ENCODE peak calls at places on chromosomes 2 and 18, in seven cellular contexts. M is CD8-positive, alpha-beta T cell; Q is heart right ventricle; J is neural progenitor cell; F is tibial artery; E is uterus; U is pancreas. K is an unnamed sample. For H3K4me1, the result is how much of the 10 kb centered on the place peaks cover.

GRCh38 chr2:229445501-229446294 is 174.6 kb upstream of the PID1 start:
- DNase-seq in F (peak), E (peak), J (no peak), M (no peak), Q (peak), U (no peak), K (no peak)

GRCh38 chr18:24190590-24190989 is 51.7 kb downstream of the CABYR start:
- DNase-seq in E (no peak), Q (no peak), J (no peak), U (no peak), M (no peak), F (no peak), K (no peak)

GRCh38 chr18:21897811-21898210 is 157.2 kb downstream of the MIB1 start:
- DNase-seq in E (no peak), Q (peak), F (peak), J (peak), U (peak), M (no peak), K (no peak)

GRCh38 chr2:55585451-55586079 is 31.9 kb downstream of the PPP4R3B start:
- DNase-seq in U (no peak), E (no peak), F (no peak), J (no peak), Q (no peak), M (no peak), K (no peak)

GRCh38 chr2:188902906-188903305 is 71.3 kb upstream of the COL3A1 start:
- DNase-seq in F (no peak), Q (no peak), M (no peak), J (no peak), U (no peak), E (no peak), K (no peak)

GRCh38 chr2:127584516-127585033 is 49.1 kb downstream of the MYO7B start:
- DNase-seq in U (no peak), M (no peak), E (no peak), Q (no peak), J (no peak), F (no peak), K (no peak)

GRCh38 chr2:102449370-102449974 is 23.6 kb upstream of the SLC9A4 start:
- DNase-seq in F (no peak), U (peak), M (peak), J (peak), E (peak), Q (peak), K (no peak)

GRCh38 chr18:55500316-55501086 is 87.5 kb downstream of the TCF4 start:
- DNase-seq in U (no peak), E (no peak), M (no peak), Q (no peak), F (no peak), J (no peak), K (no peak)

GRCh38 chr2:182581196-182581935 is 134.7 kb upstream of the DNAJC10 start:
- DNase-seq in U (no peak), J (no peak), F (no peak), M (no peak), E (no peak), Q (no peak), K (no peak)

GRCh38 chr18:59846814-59847490 is 52.8 kb upstream of the PMAIP1 start:
- DNase-seq in Q (no peak), J (no peak), M (no peak), F (no peak), U (no peak), E (no peak), K (no peak)

GRCh38 chr18:80239830-80240229 is 7.5 kb downstream of the PARD6G start:
- DNase-seq in M (no peak), U (peak), J (no peak), E (no peak), Q (no peak), F (no peak), K (no peak)

GRCh38 chr2:191155608-191156071 is 4.8 kb upstream of the STAT4 start:
- DNase-seq in Q (no peak), U (no peak), E (no peak), J (no peak), F (no peak), M (no peak), K (no peak)

GRCh38 chr2:58992062-58992736 is 751.1 kb upstream of the FANCL start:
- DNase-seq in F (no peak), J (no peak), U (no peak), Q (no peak), M (no peak), E (no peak), K (no peak)

GRCh38 chr2:220695397-220696279 is 876.5 kb downstream of the EPHA4 start:
- DNase-seq in U (no peak), M (no peak), Q (no peak), E (no peak), F (no peak), J (no peak), K (no peak)

GRCh38 chr2:41061371-41061770 is 609.5 kb upstream of the SLC8A1 start:
- DNase-seq in Q (no peak), J (no peak), U (no peak), F (no peak), E (no peak), M (no peak), K (no peak)

GRCh38 chr2:182715121-182715895 is 749 bp upstream of the DNAJC10 start:
- DNase-seq in U (no peak), F (no peak), Q (no peak), M (no peak), E (no peak), J (no peak), K (no peak)

GRCh38 chr2:62224976-62225375 is 29.1 kb downstream of the B3GNT2 start:
- DNase-seq in M (no peak), Q (no peak), J (no peak), F (no peak), U (no peak), E (no peak), K (no peak)

GRCh38 chr2:196987654-196988364 is 61.3 kb upstream of the PGAP1 start:
- DNase-seq in Q (peak), F (no peak), E (peak), U (peak), J (peak), M (no peak), K (no peak)

GRCh38 chr18:61765097-61765496 is 127.7 kb downstream of the RNF152 start:
- DNase-seq in Q (no peak), E (peak), M (no peak), J (peak), F (no peak), U (no peak), K (no peak)

GRCh38 chr2:210399440-210400041 is 77.0 kb downstream of the LANCL1 start:
- DNase-seq in U (no peak), J (no peak), E (no peak), M (no peak), Q (no peak), F (no peak), K (no peak)

GRCh38 chr18:23356915-23357421 is 96.1 kb upstream of the RIOK3 start:
- DNase-seq in E (no peak), M (no peak), F (no peak), J (no peak), U (no peak), Q (no peak), K (no peak)

GRCh38 chr2:114201781-114202180 is 240.7 kb upstream of the DPP10 start:
- DNase-seq in U (no peak), E (no peak), F (no peak), J (no peak), Q (no peak), M (no peak), K (no peak)

GRCh38 chr2:213152065-213152794 is 818 bp upstream of the IKZF2 start:
- DNase-seq in M (no peak), J (peak), E (peak), F (peak), Q (peak), U (peak), K (peak)

GRCh38 chr2:109320195-109320935 is 191.4 kb downstream of the SH3RF3 start:
- DNase-seq in F (no peak), M (no peak), E (no peak), J (no peak), U (no peak), Q (no peak), K (no peak)

GRCh38 chr2:82636411-82637020 is 1822.6 kb downstream of the SUCLG1 start:
- DNase-seq in F (no peak), E (no peak), M (no peak), J (no peak), U (no peak), Q (no peak), K (no peak)

GRCh38 chr2:165382362-165382761 is 87.1 kb upstream of the CSRNP3 start:
- DNase-seq in J (no peak), M (no peak), F (no peak), Q (no peak), E (no peak), U (no peak), K (no peak)

GRCh38 chr2:46294185-46294836 is 2.9 kb upstream of the EPAS1 start:
- DNase-seq in J (peak), M (no peak), F (no peak), E (no peak), Q (no peak), U (no peak), K (no peak)

GRCh38 chr2:1306029-1306686 is 107.1 kb upstream of the TPO start:
- DNase-seq in U (no peak), E (no peak), Q (no peak), F (no peak), M (no peak), J (peak), K (no peak)

GRCh38 chr2:14303366-14304115 is 329.0 kb upstream of the LRATD1 start:
- DNase-seq in J (no peak), E (no peak), Q (no peak), F (no peak), U (no peak), M (no peak), K (no peak)

GRCh38 chr2:27362678-27363420 is 6.3 kb upstream of the GTF3C2 start:
- DNase-seq in M (no peak), Q (no peak), U (no peak), F (no peak), E (no peak), J (no peak), K (no peak)

GRCh38 chr18:52343138-52343537 is 3.1 kb downstream of the DCC start:
- DNase-seq in F (no peak), M (no peak), U (no peak), Q (no peak), J (peak), E (no peak), K (no peak)

DNA sequence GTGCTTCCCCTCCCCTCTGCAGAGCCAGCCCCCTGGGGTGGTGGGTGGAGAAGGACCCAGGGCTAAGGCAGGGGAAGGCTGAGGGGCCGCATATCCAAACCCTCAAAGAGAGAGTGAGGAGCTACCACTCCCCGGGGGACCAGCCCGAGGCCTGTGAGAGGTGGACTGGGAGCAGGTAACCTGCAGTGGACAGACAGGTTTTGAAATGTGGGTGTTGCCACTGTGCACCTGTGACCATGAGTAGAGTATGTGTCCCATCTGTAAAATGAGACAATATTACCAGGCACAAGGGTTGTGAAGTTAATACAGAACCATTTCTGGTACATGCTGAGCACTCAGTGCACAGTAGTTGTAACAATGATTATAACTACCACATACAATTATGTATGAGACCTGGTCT is 51.2 kb upstream of the POMC start:
- DNase-seq in M (no peak), F (no peak), Q (no peak), U (no peak), E (no peak), J (no peak), K (no peak)
- TF ChIP-seq CTCF in M (no peak), F (no peak), Q (no peak), U (no peak), E (no peak), J (no peak), K (no peak)

GRCh38 chr2:38981061-38981669 is 91.5 kb downstream of the ARHGEF33 start:
- DNase-seq in M (no peak), Q (no peak), E (no peak), U (no peak), F (no peak), J (no peak), K (no peak)
- H3K4me1 ChIP-seq in M (under half), Q (under half), E (under half), U (under half), F (under half), J (under half), K (under half)

GRCh38 chr2:146523218-146523617 is 1321.6 kb upstream of the ACVR2A start:
- DNase-seq in J (no peak), E (no peak), F (no peak), U (no peak), M (no peak), Q (no peak), K (no peak)
- TF ChIP-seq CTCF in J (peak), E (no peak), F (no peak), U (no peak), M (no peak), Q (peak), K (no peak)

GRCh38 chr2:100742884-100743283 is 77.1 kb upstream of the NPAS2 start:
- DNase-seq in M (no peak), Q (no peak), F (no peak), E (peak), U (no peak), J (no peak), K (no peak)

GRCh38 chr2:100741880-100742814 is 77.8 kb upstream of the NPAS2 start:
- DNase-seq in E (peak), Q (peak), M (no peak), J (no peak), F (no peak), U (no peak), K (no peak)

GRCh38 chr2:100745630-100746029 is 74.3 kb upstream of the NPAS2 start:
- DNase-seq in Q (no peak), J (no peak), M (no peak), E (no peak), U (no peak), F (no peak), K (no peak)

GRCh38 chr2:100744184-100744583 is 75.8 kb upstream of the NPAS2 start:
- DNase-seq in Q (no peak), E (no peak), J (no peak), U (no peak), F (no peak), M (no peak), K (no peak)

DNA sequence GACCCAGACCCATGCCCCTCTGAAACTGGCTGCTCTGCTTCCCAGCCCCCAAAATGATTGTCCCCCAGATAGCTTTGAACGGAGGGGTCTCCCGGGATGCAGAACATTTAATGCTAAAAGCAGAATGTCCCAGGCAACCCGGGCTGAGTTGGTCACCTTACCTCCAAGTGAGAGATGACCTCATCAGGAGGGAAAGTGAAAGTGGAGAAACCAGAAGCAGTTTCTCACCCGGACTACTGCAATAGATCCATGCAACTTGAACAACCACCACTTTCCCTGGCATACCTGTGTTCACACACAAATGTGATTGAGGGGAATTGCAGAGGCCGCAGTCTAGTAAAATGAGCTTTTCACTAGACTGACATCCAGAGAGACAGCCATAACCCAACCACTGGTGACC is 75.3 kb upstream of the NPAS2 start:
- DNase-seq in J (no peak), E (no peak), U (no peak), M (no peak), F (no peak), Q (no peak), K (no peak)
- H3K4me1 ChIP-seq in J (under half), E (under half), U (under half), M (under half), F (under half), Q (under half), K (under half)

GRCh38 chr2:234558642-234559041 is 61.8 kb upstream of the ARL4C start:
- DNase-seq in E (no peak), M (no peak), Q (no peak), U (no peak), J (no peak), F (no peak), K (no peak)
- TF ChIP-seq CTCF in E (no peak), M (no peak), Q (no peak), U (no peak), J (no peak), F (no peak), K (no peak)

GRCh38 chr2:69308338-69308737 is 78.7 kb downstream of the GFPT1 start:
- DNase-seq in Q (no peak), U (no peak), F (no peak), E (no peak), J (no peak), M (no peak), K (no peak)

GRCh38 chr2:69307696-69308064 is 79.3 kb downstream of the GFPT1 start:
- DNase-seq in E (no peak), M (no peak), J (no peak), F (no peak), U (no peak), Q (no peak), K (no peak)

GRCh38 chr2:69311017-69311416 is 76.0 kb downstream of the GFPT1 start:
- DNase-seq in J (no peak), M (no peak), F (no peak), E (no peak), Q (no peak), U (no peak), K (no peak)

GRCh38 chr2:69310267-69310666 is 76.8 kb downstream of the GFPT1 start:
- DNase-seq in M (no peak), Q (no peak), J (no peak), U (no peak), E (no peak), F (no peak), K (no peak)

GRCh38 chr2:69309336-69310048 is 77.5 kb downstream of the GFPT1 start:
- DNase-seq in J (no peak), F (peak), Q (peak), M (no peak), U (peak), E (peak), K (no peak)
- H3K4me1 ChIP-seq in J (under half), F (half or more), Q (under half), M (under half), U (under half), E (under half), K (under half)

DNA sequence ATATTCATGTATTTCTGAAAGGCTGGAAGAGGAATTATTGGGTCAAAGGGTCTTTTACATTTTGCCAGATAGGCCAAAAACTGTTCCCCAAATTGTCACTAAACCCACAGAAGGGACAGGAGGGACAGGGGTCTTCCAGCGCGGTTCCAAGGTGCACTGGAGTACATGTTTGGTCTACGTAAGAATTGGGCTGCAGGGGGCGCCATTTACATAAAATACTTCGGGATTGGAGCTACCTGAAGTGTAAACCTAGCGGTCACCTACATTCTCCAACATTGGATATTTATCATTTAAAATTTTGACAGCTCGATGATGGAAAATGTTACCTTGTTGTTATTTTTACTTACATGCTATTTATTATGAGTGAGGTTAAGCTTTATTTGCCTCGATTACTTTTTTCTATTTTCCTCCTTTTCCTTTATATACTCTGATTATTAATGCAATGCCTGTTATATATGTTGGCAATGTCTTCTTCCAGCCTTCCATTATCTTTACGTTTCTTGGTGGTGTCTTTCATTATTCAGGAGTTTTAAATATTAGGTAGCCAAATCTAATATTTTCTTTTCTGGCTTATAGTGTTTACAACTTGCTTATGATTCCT is 43.0 kb upstream of the RAB6C start:
- DNase-seq in U (no peak), M (no peak), F (peak), E (no peak), Q (peak), J (peak), K (no peak)
- TF ChIP-seq CTCF in U (no peak), M (no peak), F (peak), E (no peak), Q (peak), J (peak), K (no peak)

DNA sequence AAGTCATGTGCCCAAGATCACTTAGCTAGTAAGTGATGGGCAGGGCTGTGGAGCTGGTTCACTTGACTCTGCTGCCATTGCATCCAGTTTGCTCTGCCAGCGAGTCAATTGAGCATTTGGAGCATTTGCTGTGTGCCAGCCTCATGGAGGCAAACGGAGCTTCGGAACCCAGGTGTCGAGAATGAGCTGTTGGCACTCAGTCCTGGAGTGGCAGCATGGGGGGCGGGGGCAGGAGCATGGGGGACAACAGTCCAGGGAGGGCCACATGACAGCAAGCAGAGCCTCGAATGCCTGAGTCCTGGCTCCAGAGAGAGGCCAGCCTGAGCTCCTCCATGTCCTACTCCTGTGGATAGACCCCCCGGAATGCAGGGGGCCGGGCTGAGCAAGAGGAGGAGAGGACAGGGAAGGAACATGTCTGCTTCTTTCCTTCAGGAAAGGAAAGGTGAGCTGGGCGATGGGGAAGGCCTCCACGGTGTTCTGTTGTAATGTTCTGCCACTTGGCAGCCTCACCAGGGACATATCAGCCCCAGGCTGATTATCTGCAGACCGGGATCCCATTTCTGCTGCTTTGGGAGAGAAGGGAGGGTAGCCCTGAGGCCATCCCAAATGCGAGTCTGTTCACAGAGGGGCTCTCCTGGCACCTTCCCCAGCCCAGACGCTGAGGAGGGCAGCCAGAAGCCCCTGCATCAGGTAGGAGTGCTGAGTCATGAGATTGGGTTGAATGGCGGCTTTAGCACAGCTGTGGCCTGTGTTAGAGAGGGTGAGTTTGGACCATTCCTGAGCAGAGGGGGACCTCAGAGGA is 59.6 kb downstream of the HPCAL1 start:
- DNase-seq in Q (no peak), U (no peak), F (no peak), J (no peak), M (no peak), E (no peak), K (no peak)
- H3K4me1 ChIP-seq in Q (under half), U (under half), F (under half), J (under half), M (under half), E (under half), K (under half)